ENCODE peak calls at places on chromosomes 4 and X, in nine cellular contexts. Z is stimulated activated CD4-positive, alpha-beta T cell treated with anti-CD3 and anti-CD28 coated beads, Interleukin-12 subunit alpha, Interleukin-12 subunit beta, amount 100 ng/mL, for 4 hours; K is activated T-helper 2 cell treated with anti-CD3 and anti-CD28 coated beads, Interferon-gamma antibody, Interleukin-2, Interleukin-4, amounts not matched to agents 10 μg/mL and 5 μg/mL and 100 μg/mL, durations not matched to agents 14 hours and 24 hours and 36 hours; T is myocyte; U is left lung; B is astrocyte of the spinal cord; G is EH; H is A549; I is AG08396. F is an unnamed sample.

GRCh38 chrX:115259238-115259875 is 25.5 kb upstream of the LRCH2 start:
- DNase-seq in Z (no peak), K (no peak), T (no peak), U (no peak), B (no peak), G (peak), H (no peak), I (no peak), F (no peak)

GRCh38 chr4:184322328-184323025 is 104.8 kb upstream of the ENPP6 start:
- DNase-seq in Z (no peak), K (no peak), T (no peak), U (no peak), B (no peak), G (no peak), H (no peak), I (no peak), F (no peak)

GRCh38 chr4:1239141-1239948 is 9.6 kb downstream of the CTBP1 start:
- DNase-seq in Z (no peak), K (no peak), T (peak), U (peak), B (no peak), G (no peak), H (no peak), I (no peak), F (no peak)

GRCh38 chrX:2325076-2325784 is 175.5 kb downstream of the DHRSX start:
- DNase-seq in Z (peak), K (no peak), T (no peak), U (peak), B (peak), G (peak), H (no peak), I (peak), F (peak)

GRCh38 chr4:6391186-6391851 is 81.1 kb downstream of the PPP2R2C start:
- DNase-seq in Z (no peak), K (no peak), T (no peak), U (no peak), B (no peak), G (no peak), H (no peak), I (no peak), F (no peak)

GRCh38 chr4:153023692-153024394 is 87.7 kb downstream of the FHDC1 start:
- DNase-seq in Z (no peak), K (no peak), T (no peak), U (no peak), B (no peak), G (no peak), H (no peak), I (no peak), F (no peak)

GRCh38 chr4:148530114-148530513 is 87.9 kb upstream of the NR3C2 start:
- DNase-seq in Z (no peak), K (no peak), T (no peak), U (no peak), B (no peak), G (no peak), H (no peak), I (no peak), F (no peak)

GRCh38 chrX:68396953-68397352 is 36.3 kb downstream of the OPHN1 start:
- DNase-seq in Z (no peak), K (no peak), T (peak), U (no peak), B (no peak), G (peak), H (no peak), I (no peak), F (no peak)

GRCh38 chr4:176425035-176425434 is 105.3 kb downstream of the SPCS3 start:
- DNase-seq in Z (no peak), K (no peak), T (no peak), U (no peak), B (no peak), G (peak), H (no peak), I (no peak), F (no peak)

GRCh38 chr4:67035986-67036385 is 509.3 kb downstream of the CENPC start:
- DNase-seq in Z (no peak), K (no peak), T (peak), U (no peak), B (peak), G (no peak), H (no peak), I (no peak), F (no peak)